ENCODE peak calls at places on chromosomes 3 and 15, in eight cellular contexts. One of them, this sample, is unnamed.

GRCh38 chr3:44019736-44020135 is 221.9 kb upstream of the TOPAZ1 start:
- DNase-seq in T-helper 9 cell: no peak
- DNase-seq in NCI-H69: no peak
- DNase-seq in GM12865: no peak
- DNase-seq in foreskin fibroblast: peak
- DNase-seq in upper lobe of right lung: no peak
- DNase-seq in activated naive CD4-positive, alpha-beta T cell treated with anti-CD3 and anti-CD28 coated beads, Interleukin-2, amount 10 ng/mL, durations not matched to agents 7 days and 5 days: no peak
- DNase-seq in GM20000: no peak
- DNase-seq in this sample: no peak

GRCh38 chr3:127092776-127093175 is 100.2 kb upstream of the PRR23E start:
- DNase-seq in GM12865: no peak
- DNase-seq in NCI-H69: peak
- DNase-seq in T-helper 9 cell: no peak
- DNase-seq in foreskin fibroblast: peak
- DNase-seq in GM20000: no peak
- DNase-seq in upper lobe of right lung: peak
- DNase-seq in activated naive CD4-positive, alpha-beta T cell treated with anti-CD3 and anti-CD28 coated beads, Interleukin-2, amount 10 ng/mL, durations not matched to agents 7 days and 5 days: no peak
- DNase-seq in this sample: no peak

GRCh38 chr15:92158426-92158825 is 235.3 kb upstream of the ST8SIA2 start:
- DNase-seq in T-helper 9 cell: no peak
- DNase-seq in activated naive CD4-positive, alpha-beta T cell treated with anti-CD3 and anti-CD28 coated beads, Interleukin-2, amount 10 ng/mL, durations not matched to agents 7 days and 5 days: peak
- DNase-seq in GM12865: peak
- DNase-seq in GM20000: peak
- DNase-seq in foreskin fibroblast: no peak
- DNase-seq in NCI-H69: peak
- DNase-seq in upper lobe of right lung: no peak
- DNase-seq in this sample: no peak

GRCh38 chr3:14224895-14225294 is 46.3 kb downstream of the LSM3 start:
- DNase-seq in foreskin fibroblast: no peak
- DNase-seq in T-helper 9 cell: no peak
- DNase-seq in NCI-H69: no peak
- DNase-seq in upper lobe of right lung: no peak
- DNase-seq in GM20000: no peak
- DNase-seq in GM12865: no peak
- DNase-seq in activated naive CD4-positive, alpha-beta T cell treated with anti-CD3 and anti-CD28 coated beads, Interleukin-2, amount 10 ng/mL, durations not matched to agents 7 days and 5 days: no peak
- DNase-seq in this sample: no peak

GRCh38 chr3:122942937-122943827 is 84.4 kb downstream of the SEMA5B start:
- DNase-seq in NCI-H69: peak
- DNase-seq in GM12865: peak
- DNase-seq in upper lobe of right lung: peak
- DNase-seq in GM20000: peak
- DNase-seq in T-helper 9 cell: no peak
- DNase-seq in activated naive CD4-positive, alpha-beta T cell treated with anti-CD3 and anti-CD28 coated beads, Interleukin-2, amount 10 ng/mL, durations not matched to agents 7 days and 5 days: peak
- DNase-seq in foreskin fibroblast: peak
- DNase-seq in this sample: no peak

GRCh38 chr3:40504636-40505430 is 1.0 kb upstream of the ZNF620 start:
- DNase-seq in GM12865: no peak
- DNase-seq in foreskin fibroblast: peak
- DNase-seq in activated naive CD4-positive, alpha-beta T cell treated with anti-CD3 and anti-CD28 coated beads, Interleukin-2, amount 10 ng/mL, durations not matched to agents 7 days and 5 days: no peak
- DNase-seq in upper lobe of right lung: no peak
- DNase-seq in T-helper 9 cell: no peak
- DNase-seq in GM20000: no peak
- DNase-seq in NCI-H69: no peak
- DNase-seq in this sample: no peak

GRCh38 chr3:141071681-141072260 is 20.6 kb downstream of the SPSB4 start:
- DNase-seq in GM12865: no peak
- DNase-seq in activated naive CD4-positive, alpha-beta T cell treated with anti-CD3 and anti-CD28 coated beads, Interleukin-2, amount 10 ng/mL, durations not matched to agents 7 days and 5 days: no peak
- DNase-seq in T-helper 9 cell: no peak
- DNase-seq in NCI-H69: peak
- DNase-seq in upper lobe of right lung: no peak
- DNase-seq in foreskin fibroblast: peak
- DNase-seq in GM20000: no peak
- DNase-seq in this sample: no peak

GRCh38 chr3:136750922-136751258 is 1.3 kb downstream of the STAG1 start:
- DNase-seq in T-helper 9 cell: no peak
- DNase-seq in NCI-H69: no peak
- DNase-seq in foreskin fibroblast: peak
- DNase-seq in GM12865: no peak
- DNase-seq in GM20000: no peak
- DNase-seq in upper lobe of right lung: no peak
- DNase-seq in activated naive CD4-positive, alpha-beta T cell treated with anti-CD3 and anti-CD28 coated beads, Interleukin-2, amount 10 ng/mL, durations not matched to agents 7 days and 5 days: no peak
- DNase-seq in this sample: no peak

GRCh38 chr3:61221759-61222362 is 29.4 kb downstream of the FHIT start:
- DNase-seq in upper lobe of right lung: no peak
- DNase-seq in T-helper 9 cell: no peak
- DNase-seq in NCI-H69: no peak
- DNase-seq in activated naive CD4-positive, alpha-beta T cell treated with anti-CD3 and anti-CD28 coated beads, Interleukin-2, amount 10 ng/mL, durations not matched to agents 7 days and 5 days: no peak
- DNase-seq in GM12865: no peak
- DNase-seq in GM20000: no peak
- DNase-seq in foreskin fibroblast: no peak
- DNase-seq in this sample: no peak

GRCh38 chr15:67064607-67065530 is 533 bp upstream of the SMAD3 start:
- DNase-seq in T-helper 9 cell: peak
- DNase-seq in GM12865: peak
- DNase-seq in activated naive CD4-positive, alpha-beta T cell treated with anti-CD3 and anti-CD28 coated beads, Interleukin-2, amount 10 ng/mL, durations not matched to agents 7 days and 5 days: no peak
- DNase-seq in GM20000: peak
- DNase-seq in upper lobe of right lung: peak
- DNase-seq in foreskin fibroblast: no peak
- DNase-seq in NCI-H69: peak
- DNase-seq in this sample: no peak

GRCh38 chr15:58292761-58293175 is 139.0 kb upstream of the LIPC start:
- DNase-seq in upper lobe of right lung: no peak
- DNase-seq in T-helper 9 cell: no peak
- DNase-seq in GM12865: peak
- DNase-seq in GM20000: no peak
- DNase-seq in foreskin fibroblast: no peak
- DNase-seq in activated naive CD4-positive, alpha-beta T cell treated with anti-CD3 and anti-CD28 coated beads, Interleukin-2, amount 10 ng/mL, durations not matched to agents 7 days and 5 days: no peak
- DNase-seq in NCI-H69: no peak
- DNase-seq in this sample: no peak

GRCh38 chr15:80550910-80551265 is 144.2 kb upstream of the ABHD17C start:
- DNase-seq in NCI-H69: no peak
- DNase-seq in T-helper 9 cell: no peak
- DNase-seq in upper lobe of right lung: no peak
- DNase-seq in GM12865: no peak
- DNase-seq in GM20000: no peak
- DNase-seq in foreskin fibroblast: peak
- DNase-seq in activated naive CD4-positive, alpha-beta T cell treated with anti-CD3 and anti-CD28 coated beads, Interleukin-2, amount 10 ng/mL, durations not matched to agents 7 days and 5 days: no peak
- DNase-seq in this sample: no peak

GRCh38 chr15:29952245-29952644 is 130.0 kb upstream of the TJP1 start:
- DNase-seq in upper lobe of right lung: no peak
- DNase-seq in GM20000: no peak
- DNase-seq in foreskin fibroblast: no peak
- DNase-seq in T-helper 9 cell: no peak
- DNase-seq in GM12865: no peak
- DNase-seq in NCI-H69: peak
- DNase-seq in activated naive CD4-positive, alpha-beta T cell treated with anti-CD3 and anti-CD28 coated beads, Interleukin-2, amount 10 ng/mL, durations not matched to agents 7 days and 5 days: no peak
- DNase-seq in this sample: no peak

GRCh38 chr3:23430781-23431423 is 227.8 kb downstream of the UBE2E2 start:
- DNase-seq in foreskin fibroblast: peak
- DNase-seq in activated naive CD4-positive, alpha-beta T cell treated with anti-CD3 and anti-CD28 coated beads, Interleukin-2, amount 10 ng/mL, durations not matched to agents 7 days and 5 days: no peak
- DNase-seq in upper lobe of right lung: no peak
- DNase-seq in NCI-H69: no peak
- DNase-seq in GM20000: no peak
- DNase-seq in GM12865: no peak
- DNase-seq in T-helper 9 cell: no peak
- DNase-seq in this sample: no peak

GRCh38 chr15:90876046-90876445 is 7.7 kb downstream of the FURIN start:
- DNase-seq in GM20000: no peak
- DNase-seq in activated naive CD4-positive, alpha-beta T cell treated with anti-CD3 and anti-CD28 coated beads, Interleukin-2, amount 10 ng/mL, durations not matched to agents 7 days and 5 days: no peak
- DNase-seq in T-helper 9 cell: no peak
- DNase-seq in foreskin fibroblast: no peak
- DNase-seq in GM12865: no peak
- DNase-seq in NCI-H69: no peak
- DNase-seq in upper lobe of right lung: no peak
- DNase-seq in this sample: no peak

This sample was measured in stimulated activated naive CD4-positive, alpha-beta T cell.